ENCODE peak calls at places on chromosome 4, in seven cellular contexts. A is left ventricle myocardium superior, U is RPMI8226, J is glutamatergic neuron, O is Calu3, R is fibroblast of gingiva, L is NCI-H1092 treated with DMSO at 0.1 percent for 48 hours. T is an unnamed sample.
A peak's percentile ranks its signal among the peaks of the same experiment; 100 is the strongest.

GRCh38 chr4:80215449-80216052 is 18.2 kb downstream of the PRDM8 start:
- DNase-seq in O (no peak), R (peak; percentile 46), L (peak; percentile 58), A (no peak), J (no peak), U (no peak), T (peak; percentile 47)

GRCh38 chr4:172188248-172188976 is 375.2 kb downstream of the GALNTL6 start:
- DNase-seq in J (no peak), A (no peak), O (no peak), R (no peak), U (no peak), L (no peak), T (no peak)

GRCh38 chr4:148730241-148730640 is 288.0 kb upstream of the NR3C2 start:
- DNase-seq in J (no peak), A (no peak), R (no peak), L (no peak), O (no peak), U (no peak), T (no peak)

GRCh38 chr4:100190643-100191600 is 654 bp upstream of the DDIT4L start:
- DNase-seq in J (peak; percentile 26), L (peak; percentile 13), O (no peak), A (no peak), U (no peak), R (peak; percentile 81), T (peak; percentile 71)

GRCh38 chr4:158817562-158818370 is 48.9 kb downstream of the FNIP2 start:
- DNase-seq in O (no peak), R (no peak), J (no peak), L (no peak), U (no peak), A (no peak), T (no peak)

GRCh38 chr4:118033148-118034060 is 882 bp upstream of the NDST3 start:
- DNase-seq in U (peak; percentile 7), J (peak; percentile 79), L (peak; percentile 13), A (peak; percentile 42), O (peak; percentile 66), R (peak; percentile 47), T (peak; percentile 70)

GRCh38 chr4:56206258-56206657 is 181.0 kb downstream of the AASDH start:
- DNase-seq in U (no peak), L (no peak), O (no peak), R (no peak), J (no peak), A (no peak), T (no peak)

GRCh38 chr4:7134737-7135388 is 57.5 kb upstream of the SORCS2 start:
- DNase-seq in U (peak; percentile 41), A (peak; percentile 64), R (peak; percentile 96), L (no peak), J (no peak), O (no peak), T (peak; percentile 84)

GRCh38 chr4:183416878-183417277 is 27.6 kb upstream of the CDKN2AIP start:
- DNase-seq in J (no peak), R (no peak), U (no peak), O (no peak), A (no peak), L (peak; percentile 57), T (no peak)

GRCh38 chr4:152436384-152436783 is 99.5 kb downstream of the FBXW7 start:
- DNase-seq in A (no peak), L (no peak), J (no peak), U (no peak), R (no peak), O (no peak), T (no peak)

GRCh38 chr4:3305610-3306371 is 13.0 kb downstream of the RGS12 start:
- DNase-seq in O (no peak), L (no peak), R (no peak), J (no peak), A (no peak), U (no peak), T (no peak)

GRCh38 chr4:134278675-134279074 is 77.1 kb upstream of the PABPC4L start:
- DNase-seq in O (no peak), U (no peak), A (no peak), R (no peak), L (no peak), J (no peak), T (no peak)

GRCh38 chr4:157978680-157979361 is 194.0 kb downstream of the GASK1B start:
- DNase-seq in R (peak; percentile 46), J (peak; percentile 55), U (peak; percentile 44), O (peak; percentile 29), A (peak; percentile 52), L (peak; percentile 52), T (peak; percentile 47)

GRCh38 chr4:145098675-145099037 is 545 bp downstream of the ABCE1 start:
- DNase-seq in L (peak; percentile 18), O (peak; percentile 6), R (peak; percentile 49), J (no peak), U (peak; percentile 30), A (no peak), T (peak; percentile 74)